ENCODE peak calls at places on chromosomes 13 and 19, in five cellular contexts. B is heart left ventricle, V is IMR-90, E is breast epithelium, U is GM12878. R is an unnamed sample. For H3K36me3, the result is how much of the 10 kb centered on the place peaks cover.

GRCh38 chr13:76948139-76948538 is at the start of gene ACOD1:
- DNase-seq in U (no peak), B (no peak), E (no peak), V (no peak), R (no peak)

GRCh38 chr19:15010497-15011255 is 31.0 kb upstream of the SLC1A6 start:
- DNase-seq in E (no peak), B (no peak), V (no peak), U (no peak), R (no peak)

GRCh38 chr13:80979035-80979641 is 638.2 kb upstream of the SPRY2 start:
- DNase-seq in U (peak), V (peak), E (no peak), B (peak), R (no peak)

GRCh38 chr13:111791131-111791530 is 275.8 kb upstream of the SOX1 start:
- DNase-seq in E (no peak), B (no peak), V (no peak), U (no peak), R (no peak)

GRCh38 chr13:99296270-99296865 is 10.8 kb downstream of the GPR183 start:
- DNase-seq in U (no peak), V (peak), B (no peak), E (no peak), R (no peak)

GRCh38 chr13:32320528-32320927 is 5.2 kb downstream of the BRCA2 start:
- DNase-seq in V (no peak), U (no peak), B (no peak), E (no peak), R (no peak)

GRCh38 chr13:50448535-50448981 is 394.9 kb downstream of the DLEU7 start:
- DNase-seq in V (no peak), B (no peak), U (no peak), E (no peak), R (no peak)

GRCh38 chr19:7857727-7858701 is 16.2 kb downstream of the PRR36 start:
- DNase-seq in V (no peak), E (no peak), U (no peak), B (no peak), R (no peak)

GRCh38 chr13:101178394-101178793 is 237.9 kb downstream of the NALCN start:
- DNase-seq in U (no peak), E (no peak), V (peak), B (no peak), R (no peak)

GRCh38 chr13:65555973-65556372 is 1674.2 kb downstream of the PCDH9 start:
- DNase-seq in U (no peak), B (no peak), E (no peak), V (no peak), R (no peak)

GRCh38 chr19:8308891-8309291 is 733 bp upstream of the CD320 start:
- DNase-seq in V (no peak), U (no peak), B (peak), E (peak), R (peak)

GRCh38 chr13:33229446-33230177 is 55.9 kb downstream of the STARD13 start:
- DNase-seq in E (no peak), V (no peak), B (peak), U (no peak), R (peak)

GRCh38 chr13:24763596-24764275 is at the start of gene RNF17:
- DNase-seq in E (no peak), V (no peak), U (no peak), B (no peak), R (no peak)

DNA sequence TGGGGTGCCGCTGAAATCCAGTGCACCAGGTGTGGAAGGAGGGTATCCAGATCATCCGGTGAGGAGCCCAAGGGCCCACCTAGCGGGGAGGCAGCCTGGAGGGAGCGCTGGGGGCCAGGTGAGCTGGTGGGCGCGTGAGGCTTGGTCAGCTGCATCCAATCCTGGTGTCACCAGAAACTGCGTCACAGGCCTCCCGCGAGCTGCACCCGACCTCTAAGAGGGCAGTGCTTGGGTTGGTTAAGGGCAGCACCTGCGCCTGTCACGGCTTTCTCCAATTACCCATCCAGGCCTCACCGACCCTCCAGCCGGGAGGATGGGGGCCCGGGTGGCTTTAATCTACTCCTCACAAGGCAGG is 284 bp downstream of the RNF17 start:
- DNase-seq in U (no peak), V (no peak), E (no peak), B (no peak), R (no peak)
- H3K4me3 ChIP-seq in U (no peak), V (no peak), E (no peak), B (no peak), R (no peak)

DNA sequence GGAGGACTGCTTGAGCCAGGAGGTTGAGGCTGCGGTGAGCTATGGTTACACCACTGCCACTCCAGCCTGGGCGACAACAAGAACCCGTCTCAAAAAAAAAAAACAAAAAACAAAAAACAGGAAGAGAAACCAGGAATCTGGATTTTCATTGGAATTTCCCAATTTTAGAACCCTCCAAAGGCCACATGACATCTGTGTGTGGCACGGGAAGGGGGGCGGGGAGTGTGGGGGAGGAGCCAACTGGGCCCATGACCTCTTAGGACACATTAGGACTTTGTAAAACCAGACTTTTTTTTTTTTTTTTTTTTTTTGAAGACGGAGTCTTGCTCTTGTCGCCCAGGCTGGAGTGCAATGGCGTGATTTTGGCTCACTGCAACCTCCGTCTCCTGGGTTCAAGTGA is 21.2 kb upstream of the MYDGF start:
- DNase-seq in E (no peak), V (no peak), U (no peak), B (no peak), R (no peak)
- H3K36me3 ChIP-seq in E (under half), V (half or more), U (under half), B (half or more), R (under half)

GRCh38 chr13:40673061-40673397 is 6.6 kb upstream of the FOXO1 start:
- DNase-seq in V (no peak), B (no peak), E (no peak), U (no peak), R (no peak)
- TF ChIP-seq POLR2A in V (no peak), B (no peak), E (no peak), U (no peak), R (no peak)

GRCh38 chr19:36256853-36257511 is 42.1 kb downstream of the ZNF146 start:
- DNase-seq in U (no peak), B (no peak), V (no peak), E (no peak), R (no peak)

GRCh38 chr19:36258028-36258875 is 43.3 kb downstream of the ZNF146 start:
- DNase-seq in U (no peak), B (no peak), V (no peak), E (no peak), R (no peak)

GRCh38 chr19:36259211-36259610 is 44.3 kb downstream of the ZNF146 start:
- DNase-seq in U (no peak), B (no peak), E (no peak), V (no peak), R (no peak)

GRCh38 chr19:36256064-36256463 is 41.2 kb downstream of the ZNF146 start:
- DNase-seq in U (no peak), V (no peak), E (no peak), B (no peak), R (no peak)

DNA sequence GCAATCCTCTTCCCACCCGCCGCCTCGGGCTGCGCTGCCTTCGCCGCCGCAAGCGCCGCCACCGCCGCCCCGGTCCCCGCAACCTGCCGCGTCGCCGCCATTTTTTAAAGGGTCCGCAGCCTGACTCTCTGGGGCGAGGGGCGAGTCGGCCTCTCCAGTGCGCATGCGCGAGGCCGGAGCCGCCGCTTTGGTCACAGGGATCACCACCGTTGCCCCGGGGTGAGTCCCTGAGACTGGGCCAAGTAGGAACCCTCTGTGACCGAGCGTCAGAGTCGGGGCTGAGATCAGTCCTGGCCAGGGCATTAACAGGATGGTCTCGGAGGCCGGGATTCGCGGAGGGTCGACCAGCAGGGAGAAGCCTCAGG is 42.6 kb downstream of the ZNF146 start:
- DNase-seq in U (no peak), E (no peak), V (no peak), B (no peak), R (no peak)
- H3K4me3 ChIP-seq in U (no peak), E (peak), V (peak), B (peak), R (peak)

GRCh38 chr19:45145270-45146189 is 15.3 kb downstream of the NKPD1 start:
- DNase-seq in V (no peak), E (no peak), U (no peak), B (no peak), R (no peak)
- H3K36me3 ChIP-seq in V (under half), E (under half), U (under half), B (half or more), R (under half)

GRCh38 chr19:37506387-37507166 is at the start of gene ZNF793:
- DNase-seq in E (peak), U (no peak), B (peak), V (peak), R (peak)
- TF ChIP-seq POLR2A in E (peak), U (peak), B (no peak), V (no peak), R (no peak)

DNA sequence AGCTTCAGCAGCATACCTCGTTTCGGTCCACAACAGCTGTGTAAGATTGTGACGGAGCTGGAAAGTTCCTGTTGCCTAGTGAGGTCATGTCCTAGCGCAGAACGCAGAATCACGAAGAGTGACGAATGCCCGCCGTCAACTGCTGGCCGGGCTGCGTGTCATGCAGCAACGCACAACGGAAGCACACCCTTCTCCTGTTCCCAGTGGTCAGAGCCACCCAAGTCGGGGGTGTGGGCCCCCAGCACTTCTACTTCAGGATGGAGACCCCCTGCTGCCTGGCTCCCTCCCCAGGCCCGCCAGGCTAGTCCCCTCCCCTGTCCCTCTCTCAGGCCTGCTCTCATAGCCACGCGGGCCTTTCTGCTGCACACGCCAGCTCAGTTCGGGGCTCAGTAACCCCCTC is 25.9 kb downstream of the C2CD4C start:
- DNase-seq in B (no peak), E (peak), U (no peak), V (no peak), R (no peak)
- H3K4me3 ChIP-seq in B (no peak), E (no peak), U (peak), V (no peak), R (no peak)

DNA sequence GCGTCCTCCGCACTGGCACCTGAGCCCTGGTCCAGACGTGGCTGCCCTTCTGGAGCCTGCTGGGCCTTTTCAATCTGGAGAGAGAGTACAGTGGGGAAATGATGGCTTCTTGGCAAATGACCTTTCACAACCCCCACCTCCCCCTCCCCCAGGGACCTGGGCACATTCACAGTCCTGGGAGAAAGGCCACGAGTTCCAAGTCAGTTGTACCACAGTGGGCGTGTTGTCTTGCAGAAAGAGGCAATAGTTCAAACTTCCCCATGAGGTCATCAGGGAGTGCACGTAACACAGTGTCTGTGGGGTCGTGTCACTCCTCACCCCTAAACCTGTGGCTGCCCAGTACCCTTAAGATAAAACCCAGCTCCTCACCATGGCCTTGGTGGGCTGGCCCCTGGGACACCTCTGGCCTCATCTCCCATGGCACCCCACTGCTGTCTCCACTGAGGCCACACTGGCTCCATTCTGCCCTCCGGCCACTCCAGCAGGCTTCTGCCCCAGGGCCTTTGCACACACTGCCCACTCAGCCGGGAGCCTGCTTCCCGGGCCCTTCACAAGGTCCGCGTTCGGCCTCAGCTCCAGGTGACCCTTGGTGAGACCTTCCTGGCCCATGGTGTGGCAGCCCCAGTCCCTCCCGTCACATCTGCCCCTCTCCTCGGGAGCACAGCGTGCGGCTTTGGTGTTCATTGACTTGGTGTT is 13.3 kb downstream of the PLIN4 start:
- DNase-seq in U (no peak), E (no peak), V (no peak), B (peak), R (no peak)
- H3K36me3 ChIP-seq in U (under half), E (under half), V (under half), B (half or more), R (under half)

R was measured in gastrocnemius medialis.